ENCODE peak calls at places on chromosomes 6 and 20, in ten cellular contexts. U is suprapubic skin; W is activated gamma-delta T cell treated with Interleukin-2 at 50 U/mL for 16 hours; S is heart left ventricle; K is Ammon's horn; H is activated CD8-positive, alpha-beta memory T cell treated with anti-CD3 and anti-CD28 coated beads for 1 hour; Y is activated T-helper 1 cell treated with anti-CD3 and anti-CD28 coated beads, Interleukin-12 subunit alpha, Interleukin-12 subunit beta, Interleukin-2, Interleukin-4 antibody, amounts not matched to agents 30 ng/mL and 10 ng/mL and 1 ng/mL, durations not matched to agents 14 hours and 24 hours and 36 hours; P is dermis microvascular lymphatic vessel endothelial cell; L is H7; D is left cardiac atrium. C is an unnamed sample.

GRCh38 chr6:113120577-113121285 is 736.4 kb upstream of the MARCKS start:
- DNase-seq in U (no peak), W (no peak), S (no peak), K (no peak), H (no peak), Y (no peak), P (peak), L (no peak), D (no peak), C (peak)

GRCh38 chr6:25418463-25419052 is 139.4 kb downstream of the CARMIL1 start:
- DNase-seq in U (no peak), W (no peak), S (no peak), K (no peak), H (no peak), Y (no peak), P (no peak), L (no peak), D (no peak), C (no peak)

GRCh38 chr6:37103169-37104039 is 66.5 kb upstream of the PIM1 start:
- DNase-seq in U (peak), W (no peak), S (peak), K (peak), H (no peak), Y (no peak), P (peak), L (peak), D (peak), C (peak)

GRCh38 chr6:65760285-65760684 is 53.3 kb upstream of the EYS start:
- DNase-seq in U (no peak), W (no peak), S (no peak), K (no peak), H (no peak), Y (no peak), P (no peak), L (no peak), D (no peak), C (no peak)

GRCh38 chr20:45518282-45518681 is 2.9 kb upstream of the SPINT3 start:
- DNase-seq in U (no peak), W (no peak), S (no peak), K (no peak), H (no peak), Y (no peak), P (no peak), L (no peak), D (no peak), C (no peak)

GRCh38 chr6:57267586-57268293 is 45.6 kb upstream of the RAB23 start:
- DNase-seq in U (no peak), W (peak), S (no peak), K (no peak), H (peak), Y (no peak), P (peak), L (peak), D (peak), C (peak)

GRCh38 chr6:169918239-169918953 is 167.0 kb downstream of the ERMARD start:
- DNase-seq in U (peak), W (no peak), S (no peak), K (no peak), H (no peak), Y (no peak), P (peak), L (no peak), D (no peak), C (no peak)

GRCh38 chr6:146498309-146498708 is 45.3 kb upstream of the RAB32 start:
- DNase-seq in U (no peak), W (no peak), S (no peak), K (no peak), H (no peak), Y (no peak), P (no peak), L (no peak), D (no peak), C (no peak)

GRCh38 chr20:57476641-57477461 is 48.1 kb downstream of the CTCFL start:
- DNase-seq in U (peak), W (no peak), S (peak), K (no peak), H (no peak), Y (no peak), P (no peak), L (peak), D (no peak), C (no peak)

GRCh38 chr6:132673376-132674094 is 14.6 kb upstream of the TAAR1 start:
- DNase-seq in U (no peak), W (no peak), S (no peak), K (no peak), H (no peak), Y (no peak), P (no peak), L (no peak), D (no peak), C (no peak)

GRCh38 chr6:107560657-107561056 is 70.7 kb downstream of the SOBP start:
- DNase-seq in U (no peak), W (no peak), S (no peak), K (no peak), H (no peak), Y (no peak), P (no peak), L (peak), D (no peak), C (no peak)

GRCh38 chr20:12886618-12887363 is 122.0 kb upstream of the SPTLC3 start:
- DNase-seq in U (no peak), W (no peak), S (no peak), K (no peak), H (no peak), Y (no peak), P (no peak), L (no peak), D (peak), C (no peak)

GRCh38 chr20:20203784-20204183 is 151.5 kb downstream of the CFAP61 start:
- DNase-seq in U (no peak), W (no peak), S (no peak), K (no peak), H (no peak), Y (no peak), P (no peak), L (no peak), D (no peak), C (no peak)

GRCh38 chr6:164098857-164099534 is 684.5 kb downstream of the QKI start:
- DNase-seq in U (no peak), W (no peak), S (no peak), K (no peak), H (no peak), Y (no peak), P (no peak), L (no peak), D (peak), C (no peak)

GRCh38 chr6:94953867-94954631 is 623.3 kb upstream of the MANEA start:
- DNase-seq in U (no peak), W (no peak), S (no peak), K (peak), H (no peak), Y (no peak), P (no peak), L (no peak), D (no peak), C (no peak)

GRCh38 chr6:84652356-84653026 is 111.9 kb downstream of the TBX18 start:
- DNase-seq in U (no peak), W (no peak), S (no peak), K (no peak), H (no peak), Y (no peak), P (peak), L (no peak), D (no peak), C (no peak)

GRCh38 chr20:32762754-32763201 is 593 bp downstream of the DNMT3B start:
- DNase-seq in U (no peak), W (no peak), S (peak), K (no peak), H (no peak), Y (peak), P (no peak), L (peak), D (no peak), C (peak)

GRCh38 chr6:74137910-74138309 is 441.9 kb downstream of the CD109 start:
- DNase-seq in U (no peak), W (no peak), S (no peak), K (no peak), H (no peak), Y (no peak), P (peak), L (no peak), D (no peak), C (no peak)

GRCh38 chr20:56566621-56567020 is 33.6 kb downstream of the FAM209B start:
- DNase-seq in U (no peak), W (no peak), S (no peak), K (no peak), H (no peak), Y (no peak), P (no peak), L (no peak), D (no peak), C (no peak)

GRCh38 chr6:97687916-97688315 is 404.9 kb upstream of the MMS22L start:
- DNase-seq in U (no peak), W (no peak), S (no peak), K (no peak), H (no peak), Y (no peak), P (no peak), L (no peak), D (no peak), C (no peak)

GRCh38 chr6:53031281-53031680 is 33.9 kb upstream of the FBXO9 start:
- DNase-seq in U (no peak), W (no peak), S (no peak), K (peak), H (no peak), Y (no peak), P (no peak), L (no peak), D (no peak), C (no peak)

GRCh38 chr6:31497595-31498476 is at the start of gene MICB:
- DNase-seq in U (peak), W (peak), S (peak), K (peak), H (peak), Y (peak), P (peak), L (peak), D (peak), C (peak)

GRCh38 chr20:33684533-33685327 is 1.5 kb downstream of the E2F1 start:
- DNase-seq in U (no peak), W (no peak), S (no peak), K (no peak), H (no peak), Y (no peak), P (peak), L (peak), D (no peak), C (no peak)

GRCh38 chr20:4073852-4074741 is 58.7 kb upstream of the RNF24 start:
- DNase-seq in U (no peak), W (no peak), S (no peak), K (no peak), H (no peak), Y (no peak), P (no peak), L (no peak), D (no peak), C (no peak)

GRCh38 chr20:53778041-53778516 is 184.4 kb upstream of the ZNF217 start:
- DNase-seq in U (peak), W (no peak), S (no peak), K (no peak), H (no peak), Y (no peak), P (no peak), L (no peak), D (no peak), C (no peak)

GRCh38 chr6:147621280-147621679 is 112.8 kb downstream of the SAMD5 start:
- DNase-seq in U (no peak), W (no peak), S (no peak), K (no peak), H (no peak), Y (no peak), P (no peak), L (no peak), D (peak), C (no peak)

GRCh38 chr6:166381381-166381732 is 1.4 kb downstream of the MPC1 start:
- DNase-seq in U (no peak), W (no peak), S (no peak), K (no peak), H (no peak), Y (no peak), P (no peak), L (no peak), D (no peak), C (no peak)

GRCh38 chr20:40651121-40651520 is 37.9 kb downstream of the MAFB start:
- DNase-seq in U (no peak), W (no peak), S (no peak), K (no peak), H (no peak), Y (no peak), P (peak), L (no peak), D (no peak), C (no peak)

GRCh38 chr20:34364013-34364382 is 925 bp downstream of the ITCH start:
- DNase-seq in U (no peak), W (no peak), S (no peak), K (no peak), H (no peak), Y (peak), P (peak), L (no peak), D (no peak), C (peak)

GRCh38 chr20:41217422-41217821 is 80.1 kb downstream of the PLCG1 start:
- DNase-seq in U (no peak), W (no peak), S (no peak), K (no peak), H (no peak), Y (no peak), P (no peak), L (no peak), D (no peak), C (no peak)

C was measured in HL-60.